ENCODE peak calls at places on chromosomes 13 and 19, in seven cellular contexts. U, S, O, H, N, D and G are unnamed samples.

GRCh38 chr13:67230243-67230773 is at the start of gene PCDH9:
- DNase-seq in D (peak), N (peak), H (peak), U (peak), S (peak), O (peak), G (peak)

GRCh38 chr13:108214511-108215383 is 589 bp downstream of the LIG4 start:
- DNase-seq in H (peak), S (peak), U (no peak), N (no peak), D (no peak), O (no peak), G (no peak)

GRCh38 chr13:43223206-43223605 is 199.8 kb downstream of the DNAJC15 start:
- DNase-seq in H (no peak), S (no peak), D (no peak), U (no peak), O (no peak), N (no peak), G (no peak)

GRCh38 chr19:35211545-35212230 is 16.9 kb downstream of the FAM187B start:
- DNase-seq in O (no peak), D (no peak), U (peak), N (no peak), H (no peak), S (peak), G (no peak)

GRCh38 chr13:45113809-45114208 is 6.5 kb upstream of the GTF2F2 start:
- DNase-seq in U (no peak), D (no peak), O (no peak), N (no peak), S (no peak), H (no peak), G (no peak)

GRCh38 chr19:8399681-8400188 is 9.6 kb downstream of the RAB11B start:
- DNase-seq in S (no peak), D (no peak), O (no peak), U (no peak), H (no peak), N (no peak), G (no peak)

GRCh38 chr19:45670670-45671453 is 2.8 kb downstream of the GIPR start:
- DNase-seq in D (peak), O (peak), S (peak), H (peak), N (no peak), U (peak), G (peak)

GRCh38 chr19:19316082-19316481 is 4.2 kb downstream of the SUGP1 start:
- DNase-seq in S (no peak), U (no peak), N (no peak), D (no peak), H (no peak), O (no peak), G (no peak)

GRCh38 chr19:46976845-46977320 is 42.8 kb upstream of the NPAS1 start:
- DNase-seq in D (peak), H (no peak), U (no peak), O (peak), N (peak), S (no peak), G (no peak)

GRCh38 chr19:15672580-15673175 is at the start of gene CYP4F12:
- DNase-seq in O (no peak), H (no peak), S (peak), D (peak), U (no peak), N (no peak), G (peak)

GRCh38 chr13:77514336-77514726 is 21.2 kb upstream of the SCEL start:
- DNase-seq in U (no peak), O (no peak), H (no peak), D (no peak), S (no peak), N (no peak), G (no peak)

GRCh38 chr13:20924758-20925394 is 22.3 kb upstream of the XPO4 start:
- DNase-seq in O (peak), N (peak), D (peak), S (peak), U (peak), H (peak), G (peak)

GRCh38 chr13:82323101-82323500 is 1559.2 kb downstream of the SLITRK1 start:
- DNase-seq in S (no peak), U (no peak), D (peak), O (no peak), N (no peak), H (no peak), G (no peak)

GRCh38 chr13:37618554-37618953 is 20.0 kb upstream of the POSTN start:
- DNase-seq in O (peak), U (no peak), S (no peak), H (no peak), N (peak), D (peak), G (no peak)

GRCh38 chr19:53102701-53103140 is 501 bp downstream of the ZNF160 start:
- DNase-seq in S (peak), N (peak), D (peak), H (peak), U (no peak), O (peak), G (no peak)

GRCh38 chr13:21676611-21677021 is 5.7 kb downstream of the FGF9 start:
- DNase-seq in U (no peak), D (no peak), O (no peak), S (peak), H (peak), N (no peak), G (no peak)